ENCODE peak calls at places on chromosomes 5 and 9, in six cellular contexts. One of them, this sample, is unnamed.

GRCh38 chr5:158715592-158715991 is 384.1 kb downstream of the EBF1 start:
- DNase-seq in astrocyte of the spinal cord: no peak
- DNase-seq in mammary epithelial cell: no peak
- DNase-seq in MM.1S: no peak
- DNase-seq in chondrocyte: no peak
- DNase-seq in CD4-positive, alpha-beta T cell: no peak
- DNase-seq in this sample: no peak

GRCh38 chr5:134103397-134103796 is 11.1 kb upstream of the TCF7 start:
- DNase-seq in astrocyte of the spinal cord: no peak
- DNase-seq in mammary epithelial cell: no peak
- DNase-seq in MM.1S: no peak
- DNase-seq in chondrocyte: no peak
- DNase-seq in CD4-positive, alpha-beta T cell: peak; percentile 62
- DNase-seq in this sample: no peak

GRCh38 chr5:50401337-50401736 is 39.8 kb downstream of the EMB start:
- DNase-seq in astrocyte of the spinal cord: no peak
- DNase-seq in mammary epithelial cell: no peak
- DNase-seq in MM.1S: no peak
- DNase-seq in chondrocyte: no peak
- DNase-seq in CD4-positive, alpha-beta T cell: no peak
- DNase-seq in this sample: no peak

GRCh38 chr5:119418782-119419101 is 33.6 kb upstream of the HSD17B4 start:
- DNase-seq in astrocyte of the spinal cord: no peak
- DNase-seq in mammary epithelial cell: no peak
- DNase-seq in MM.1S: no peak
- DNase-seq in chondrocyte: no peak
- DNase-seq in CD4-positive, alpha-beta T cell: no peak
- DNase-seq in this sample: peak; percentile 44

GRCh38 chr5:78547731-78548189 is 100.8 kb downstream of the LHFPL2 start:
- DNase-seq in astrocyte of the spinal cord: peak; percentile 91
- DNase-seq in mammary epithelial cell: no peak
- DNase-seq in MM.1S: no peak
- DNase-seq in chondrocyte: no peak
- DNase-seq in CD4-positive, alpha-beta T cell: no peak
- DNase-seq in this sample: peak; percentile 54

GRCh38 chr5:33854733-33855151 is 37.0 kb downstream of the ADAMTS12 start:
- DNase-seq in astrocyte of the spinal cord: peak; percentile 92
- DNase-seq in mammary epithelial cell: no peak
- DNase-seq in MM.1S: no peak
- DNase-seq in chondrocyte: no peak
- DNase-seq in CD4-positive, alpha-beta T cell: no peak
- DNase-seq in this sample: no peak

GRCh38 chr5:616342-617039 is 4.4 kb downstream of the CEP72 start:
- DNase-seq in astrocyte of the spinal cord: no peak
- DNase-seq in mammary epithelial cell: no peak
- DNase-seq in MM.1S: no peak
- DNase-seq in chondrocyte: peak; percentile 76
- DNase-seq in CD4-positive, alpha-beta T cell: no peak
- DNase-seq in this sample: peak; percentile 39

GRCh38 chr9:106619211-106619610 is 243.8 kb upstream of the ZNF462 start:
- DNase-seq in astrocyte of the spinal cord: peak; percentile 51
- DNase-seq in mammary epithelial cell: peak; percentile 66
- DNase-seq in MM.1S: no peak
- DNase-seq in chondrocyte: no peak
- DNase-seq in CD4-positive, alpha-beta T cell: no peak
- DNase-seq in this sample: no peak

GRCh38 chr9:86687788-86688187 is 259.5 kb downstream of the GAS1 start:
- DNase-seq in astrocyte of the spinal cord: peak; percentile 39
- DNase-seq in mammary epithelial cell: no peak
- DNase-seq in MM.1S: no peak
- DNase-seq in chondrocyte: no peak
- DNase-seq in CD4-positive, alpha-beta T cell: no peak
- DNase-seq in this sample: no peak

GRCh38 chr5:43555895-43556606 is 826 bp downstream of the PAIP1 start:
- DNase-seq in astrocyte of the spinal cord: peak; percentile 47
- DNase-seq in mammary epithelial cell: peak; percentile 60
- DNase-seq in MM.1S: peak; percentile 29
- DNase-seq in chondrocyte: peak; percentile 68
- DNase-seq in CD4-positive, alpha-beta T cell: peak; percentile 36
- DNase-seq in this sample: peak; percentile 67
- TF ChIP-seq CTCF in astrocyte of the spinal cord: no peak
- TF ChIP-seq CTCF in mammary epithelial cell: no peak
- TF ChIP-seq CTCF in MM.1S: no peak
- TF ChIP-seq CTCF in chondrocyte: peak; percentile 21
- TF ChIP-seq CTCF in CD4-positive, alpha-beta T cell: no peak
- TF ChIP-seq CTCF in this sample: no peak

DNA sequence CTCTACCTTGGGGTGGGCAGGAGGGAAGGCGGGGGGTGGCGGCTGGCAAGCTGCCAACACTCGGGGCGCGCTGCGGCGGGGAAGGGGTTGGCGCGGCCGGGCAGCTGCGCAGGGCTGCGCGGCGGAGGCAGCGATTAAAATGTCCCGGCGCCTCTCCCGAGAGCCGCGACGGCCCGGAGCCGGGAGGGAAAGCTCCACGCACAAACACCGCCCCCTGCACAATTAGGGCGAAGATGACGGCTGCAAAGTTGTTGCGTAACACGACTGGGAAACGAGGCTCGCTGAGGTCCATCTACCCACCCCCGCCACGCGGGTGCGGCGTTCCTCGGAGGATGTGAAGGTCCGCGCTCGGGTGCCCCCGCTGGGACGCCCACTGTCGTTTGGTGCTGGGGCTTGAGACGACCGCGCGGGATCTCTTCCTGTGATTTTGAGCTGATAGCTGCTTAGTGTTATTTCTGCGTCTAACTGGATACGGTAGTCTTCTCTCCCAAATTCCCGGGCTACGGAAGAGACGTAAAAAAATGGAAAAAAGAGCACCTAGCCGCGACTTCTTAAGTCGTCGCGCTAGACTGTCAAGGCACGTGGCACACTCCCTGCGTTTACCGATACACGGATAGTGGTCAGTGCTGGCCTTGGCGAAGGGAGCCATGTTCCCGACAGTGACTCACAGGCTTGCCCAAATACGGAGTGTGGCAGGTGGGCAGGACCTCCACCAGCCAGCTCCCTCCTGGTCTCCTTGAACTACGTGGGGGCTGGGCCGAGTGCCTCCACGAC is 958 bp upstream of the NFIL3 start:
- DNase-seq in astrocyte of the spinal cord: peak; percentile 79
- DNase-seq in mammary epithelial cell: peak; percentile 66
- DNase-seq in MM.1S: peak; percentile 84
- DNase-seq in chondrocyte: no peak
- DNase-seq in CD4-positive, alpha-beta T cell: peak; percentile 68
- DNase-seq in this sample: peak; percentile 77
- TF ChIP-seq CTCF in astrocyte of the spinal cord: peak; percentile 22
- TF ChIP-seq CTCF in mammary epithelial cell: no peak
- TF ChIP-seq CTCF in MM.1S: peak; percentile 13
- TF ChIP-seq CTCF in chondrocyte: peak; percentile 58
- TF ChIP-seq CTCF in CD4-positive, alpha-beta T cell: no peak
- TF ChIP-seq CTCF in this sample: no peak

GRCh38 chr5:138463335-138464017 is 1.8 kb upstream of the EGR1 start:
- DNase-seq in astrocyte of the spinal cord: no peak
- DNase-seq in mammary epithelial cell: no peak
- DNase-seq in MM.1S: no peak
- DNase-seq in chondrocyte: peak; percentile 55
- DNase-seq in CD4-positive, alpha-beta T cell: no peak
- DNase-seq in this sample: peak; percentile 40
- TF ChIP-seq CTCF in astrocyte of the spinal cord: peak; percentile 24
- TF ChIP-seq CTCF in mammary epithelial cell: peak; percentile 21
- TF ChIP-seq CTCF in MM.1S: no peak
- TF ChIP-seq CTCF in chondrocyte: no peak
- TF ChIP-seq CTCF in CD4-positive, alpha-beta T cell: no peak
- TF ChIP-seq CTCF in this sample: no peak

GRCh38 chr9:7273575-7273974 is 515.8 kb downstream of the KDM4C start:
- DNase-seq in astrocyte of the spinal cord: no peak
- DNase-seq in mammary epithelial cell: no peak
- DNase-seq in MM.1S: no peak
- DNase-seq in chondrocyte: no peak
- DNase-seq in CD4-positive, alpha-beta T cell: no peak
- DNase-seq in this sample: peak; percentile 37
- TF ChIP-seq CTCF in astrocyte of the spinal cord: peak; percentile 20
- TF ChIP-seq CTCF in mammary epithelial cell: no peak
- TF ChIP-seq CTCF in MM.1S: no peak
- TF ChIP-seq CTCF in chondrocyte: peak; percentile 57
- TF ChIP-seq CTCF in CD4-positive, alpha-beta T cell: no peak
- TF ChIP-seq CTCF in this sample: peak; percentile 30

GRCh38 chr9:126049896-126050604 is 276.6 kb upstream of the MVB12B start:
- DNase-seq in astrocyte of the spinal cord: no peak
- DNase-seq in mammary epithelial cell: no peak
- DNase-seq in MM.1S: no peak
- DNase-seq in chondrocyte: peak; percentile 70
- DNase-seq in CD4-positive, alpha-beta T cell: no peak
- DNase-seq in this sample: peak; percentile 22
- TF ChIP-seq CTCF in astrocyte of the spinal cord: no peak
- TF ChIP-seq CTCF in mammary epithelial cell: no peak
- TF ChIP-seq CTCF in MM.1S: no peak
- TF ChIP-seq CTCF in chondrocyte: no peak
- TF ChIP-seq CTCF in CD4-positive, alpha-beta T cell: no peak
- TF ChIP-seq CTCF in this sample: no peak

GRCh38 chr5:178236685-178237084 is 4.1 kb upstream of the PHYKPL start:
- DNase-seq in astrocyte of the spinal cord: no peak
- DNase-seq in mammary epithelial cell: no peak
- DNase-seq in MM.1S: no peak
- DNase-seq in chondrocyte: peak; percentile 15
- DNase-seq in CD4-positive, alpha-beta T cell: no peak
- DNase-seq in this sample: no peak

GRCh38 chr5:178235600-178235998 is 3.0 kb upstream of the PHYKPL start:
- DNase-seq in astrocyte of the spinal cord: no peak
- DNase-seq in mammary epithelial cell: no peak
- DNase-seq in MM.1S: no peak
- DNase-seq in chondrocyte: peak; percentile 41
- DNase-seq in CD4-positive, alpha-beta T cell: no peak
- DNase-seq in this sample: no peak

GRCh38 chr5:178234121-178234752 is 1.6 kb upstream of the PHYKPL start:
- DNase-seq in astrocyte of the spinal cord: no peak
- DNase-seq in mammary epithelial cell: no peak
- DNase-seq in MM.1S: no peak
- DNase-seq in chondrocyte: peak; percentile 59
- DNase-seq in CD4-positive, alpha-beta T cell: no peak
- DNase-seq in this sample: no peak

GRCh38 chr5:178236126-178236525 is 3.5 kb upstream of the PHYKPL start:
- DNase-seq in astrocyte of the spinal cord: no peak
- DNase-seq in mammary epithelial cell: no peak
- DNase-seq in MM.1S: no peak
- DNase-seq in chondrocyte: peak; percentile 52
- DNase-seq in CD4-positive, alpha-beta T cell: no peak
- DNase-seq in this sample: no peak

GRCh38 chr5:178234753-178235599 is 2.4 kb upstream of the PHYKPL start:
- DNase-seq in astrocyte of the spinal cord: peak; percentile 61
- DNase-seq in mammary epithelial cell: peak; percentile 42
- DNase-seq in MM.1S: peak; percentile 61
- DNase-seq in chondrocyte: peak; percentile 81
- DNase-seq in CD4-positive, alpha-beta T cell: peak; percentile 65
- DNase-seq in this sample: peak; percentile 82
- TF ChIP-seq CTCF in astrocyte of the spinal cord: peak; percentile 87
- TF ChIP-seq CTCF in mammary epithelial cell: peak; percentile 76
- TF ChIP-seq CTCF in MM.1S: peak; percentile 76
- TF ChIP-seq CTCF in chondrocyte: peak; percentile 86
- TF ChIP-seq CTCF in CD4-positive, alpha-beta T cell: peak; percentile 61
- TF ChIP-seq CTCF in this sample: peak; percentile 85

DNA sequence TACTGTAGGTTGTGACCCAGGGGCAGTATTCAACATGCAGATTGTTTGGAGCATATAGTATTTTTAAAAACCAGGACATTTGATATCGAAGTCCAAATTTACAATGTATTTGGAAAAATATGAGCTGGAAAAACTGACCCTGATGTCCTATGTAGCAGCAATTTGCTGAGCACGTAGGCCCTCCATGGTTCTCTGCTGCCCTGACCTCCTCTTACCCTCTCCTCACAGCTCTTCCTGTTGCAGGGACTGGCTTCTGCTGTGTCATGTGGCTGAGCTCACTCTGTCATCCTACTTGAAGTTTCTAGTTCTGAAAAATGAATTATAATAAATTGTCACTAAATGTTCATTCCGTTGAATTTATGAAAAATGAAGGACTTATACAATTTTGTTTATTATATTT is 4.1 kb upstream of the ASPN start:
- DNase-seq in astrocyte of the spinal cord: no peak
- DNase-seq in mammary epithelial cell: no peak
- DNase-seq in MM.1S: no peak
- DNase-seq in chondrocyte: no peak
- DNase-seq in CD4-positive, alpha-beta T cell: no peak
- DNase-seq in this sample: peak; percentile 4
- TF ChIP-seq CTCF in astrocyte of the spinal cord: no peak
- TF ChIP-seq CTCF in mammary epithelial cell: no peak
- TF ChIP-seq CTCF in MM.1S: no peak
- TF ChIP-seq CTCF in chondrocyte: no peak
- TF ChIP-seq CTCF in CD4-positive, alpha-beta T cell: no peak
- TF ChIP-seq CTCF in this sample: no peak

GRCh38 chr5:74026310-74026709 is 400.3 kb downstream of the ARHGEF28 start:
- DNase-seq in astrocyte of the spinal cord: no peak
- DNase-seq in mammary epithelial cell: no peak
- DNase-seq in MM.1S: no peak
- DNase-seq in chondrocyte: no peak
- DNase-seq in CD4-positive, alpha-beta T cell: no peak
- DNase-seq in this sample: no peak
- TF ChIP-seq CTCF in astrocyte of the spinal cord: no peak
- TF ChIP-seq CTCF in mammary epithelial cell: no peak
- TF ChIP-seq CTCF in MM.1S: no peak
- TF ChIP-seq CTCF in chondrocyte: no peak
- TF ChIP-seq CTCF in CD4-positive, alpha-beta T cell: no peak
- TF ChIP-seq CTCF in this sample: no peak

DNA sequence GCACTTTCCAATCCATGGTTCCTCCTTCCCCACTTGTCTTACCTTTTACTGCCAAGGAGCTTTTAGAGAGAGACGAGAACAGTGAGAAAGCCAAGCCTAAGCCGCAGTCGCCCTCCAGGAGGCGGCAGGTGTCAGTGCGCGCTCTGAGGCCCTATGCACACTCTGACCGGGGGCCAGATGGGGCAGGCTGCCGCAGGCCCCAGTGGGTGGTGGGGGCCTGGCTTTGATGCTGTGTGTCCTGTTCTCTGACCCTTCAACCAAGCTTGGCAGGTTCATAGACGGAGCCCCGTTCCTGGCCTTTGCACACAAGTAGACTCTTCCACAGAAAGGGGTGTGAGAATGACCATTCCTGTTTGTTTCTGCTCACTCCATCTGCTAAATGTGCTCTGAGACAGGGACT is 77.3 kb downstream of the WNK2 start:
- DNase-seq in astrocyte of the spinal cord: no peak
- DNase-seq in mammary epithelial cell: no peak
- DNase-seq in MM.1S: no peak
- DNase-seq in chondrocyte: no peak
- DNase-seq in CD4-positive, alpha-beta T cell: no peak
- DNase-seq in this sample: no peak
- TF ChIP-seq CTCF in astrocyte of the spinal cord: no peak
- TF ChIP-seq CTCF in mammary epithelial cell: no peak
- TF ChIP-seq CTCF in MM.1S: no peak
- TF ChIP-seq CTCF in chondrocyte: no peak
- TF ChIP-seq CTCF in CD4-positive, alpha-beta T cell: no peak
- TF ChIP-seq CTCF in this sample: no peak